ENCODE peak calls at places on chromosomes 1 and 21, in eight cellular contexts. K is suprapubic skin; Q is CD8-positive, alpha-beta memory T cell; Y is right atrium auricular region; F is mammary epithelial cell; A is IMR-90; U is psoas muscle; N is left ventricle myocardium inferior. L is an unnamed sample. For H3K36me3, the result is how much of the 10 kb centered on the place peaks cover.

GRCh38 chr1:186838380-186839076 is 9.8 kb downstream of the PLA2G4A start:
- DNase-seq in K (no peak), Q (no peak), Y (no peak), F (no peak), A (no peak), U (no peak), N (no peak), L (no peak)

GRCh38 chr1:45530632-45531135 is 9.0 kb upstream of the PRDX1 start:
- DNase-seq in K (no peak), Q (no peak), Y (no peak), F (no peak), A (no peak), U (no peak), N (no peak), L (no peak)

GRCh38 chr1:106290805-106291537 is 765.5 kb upstream of the PRMT6 start:
- DNase-seq in K (no peak), Q (no peak), Y (no peak), F (no peak), A (no peak), U (no peak), N (no peak), L (no peak)

GRCh38 chr1:167934407-167935251 is 1.9 kb upstream of the DCAF6 start:
- DNase-seq in K (no peak), Q (no peak), Y (no peak), F (no peak), A (peak), U (no peak), N (no peak), L (peak)

GRCh38 chr1:12037486-12038355 is 18.4 kb downstream of the MIIP start:
- DNase-seq in K (no peak), Q (no peak), Y (no peak), F (no peak), A (no peak), U (no peak), N (no peak), L (no peak)

GRCh38 chr21:27513825-27514224 is 546.9 kb upstream of the ADAMTS5 start:
- DNase-seq in K (no peak), Q (no peak), Y (no peak), F (peak), A (no peak), U (no peak), N (no peak), L (no peak)

GRCh38 chr1:199223936-199224335 is 585.1 kb downstream of the PTPRC start:
- DNase-seq in K (no peak), Q (no peak), Y (no peak), F (no peak), A (peak), U (no peak), N (no peak), L (no peak)

GRCh38 chr1:228225740-228226139 is 17.9 kb downstream of the OBSCN start:
- DNase-seq in K (no peak), Q (no peak), Y (no peak), F (no peak), A (no peak), U (no peak), N (no peak), L (no peak)

GRCh38 chr1:78673120-78673519 is 23.5 kb downstream of the IFI44 start:
- DNase-seq in K (no peak), Q (no peak), Y (no peak), F (no peak), A (no peak), U (no peak), N (no peak), L (no peak)

GRCh38 chr1:27070390-27071048 is 57.9 kb upstream of the TENT5B start:
- DNase-seq in K (no peak), Q (no peak), Y (no peak), F (peak), A (no peak), U (no peak), N (no peak), L (no peak)

GRCh38 chr1:89705901-89706699 is 73.2 kb downstream of the LRRC8C start:
- DNase-seq in K (no peak), Q (no peak), Y (no peak), F (no peak), A (peak), U (no peak), N (no peak), L (no peak)

GRCh38 chr21:15227919-15228318 is 163.1 kb upstream of the NRIP1 start:
- DNase-seq in K (no peak), Q (no peak), Y (no peak), F (no peak), A (no peak), U (no peak), N (no peak), L (no peak)

GRCh38 chr1:43540653-43541071 is 10.0 kb downstream of the PTPRF start:
- DNase-seq in K (no peak), Q (no peak), Y (peak), F (no peak), A (no peak), U (no peak), N (no peak), L (no peak)

GRCh38 chr1:110513511-110513910 is 5.5 kb downstream of the KCNA10 start:
- DNase-seq in K (no peak), Q (no peak), Y (no peak), F (no peak), A (no peak), U (no peak), N (no peak), L (no peak)

GRCh38 chr1:175750366-175751111 is 7.1 kb upstream of the TNR start:
- DNase-seq in K (no peak), Q (no peak), Y (no peak), F (no peak), A (no peak), U (no peak), N (no peak), L (no peak)

GRCh38 chr1:233638513-233638912 is 24.6 kb downstream of the KCNK1 start:
- DNase-seq in K (no peak), Q (no peak), Y (no peak), F (no peak), A (no peak), U (no peak), N (no peak), L (no peak)

GRCh38 chr1:149846600-149847466 is 52.5 kb upstream of the BOLA1 start:
- DNase-seq in K (no peak), Q (no peak), Y (no peak), F (no peak), A (no peak), U (no peak), N (no peak), L (no peak)

GRCh38 chr21:17537299-17537698 is 24.5 kb downstream of the CXADR start:
- DNase-seq in K (no peak), Q (no peak), Y (no peak), F (peak), A (no peak), U (no peak), N (no peak), L (no peak)

GRCh38 chr1:6503884-6504602 is 12.6 kb upstream of the PLEKHG5 start:
- DNase-seq in K (no peak), Q (no peak), Y (no peak), F (no peak), A (no peak), U (no peak), N (no peak), L (no peak)

GRCh38 chr21:40752125-40752524 is 94.8 kb downstream of the DSCAM start:
- DNase-seq in K (no peak), Q (no peak), Y (no peak), F (no peak), A (no peak), U (no peak), N (no peak), L (no peak)

GRCh38 chr1:117795190-117795589 is 134.2 kb downstream of the GDAP2 start:
- DNase-seq in K (no peak), Q (no peak), Y (no peak), F (peak), A (peak), U (no peak), N (peak), L (peak)

GRCh38 chr1:54483875-54484437 is 64.1 kb upstream of the ACOT11 start:
- DNase-seq in K (no peak), Q (no peak), Y (no peak), F (peak), A (no peak), U (no peak), N (no peak), L (no peak)

GRCh38 chr1:58249729-58250586 is 296.6 kb downstream of the OMA1 start:
- DNase-seq in K (no peak), Q (no peak), Y (no peak), F (peak), A (peak), U (no peak), N (peak), L (no peak)

GRCh38 chr1:35001743-35002142 is 16.6 kb upstream of the TMEM35B start:
- DNase-seq in K (no peak), Q (no peak), Y (no peak), F (no peak), A (peak), U (no peak), N (no peak), L (no peak)

GRCh38 chr1:177969109-177969508 is 749 bp downstream of the SEC16B start:
- DNase-seq in K (no peak), Q (no peak), Y (no peak), F (no peak), A (no peak), U (no peak), N (no peak), L (no peak)

GRCh38 chr21:43827015-43827611 is 37.7 kb downstream of the RRP1 start:
- DNase-seq in K (no peak), Q (peak), Y (no peak), F (peak), A (peak), U (peak), N (no peak), L (no peak)

GRCh38 chr1:195197116-195197515 is 1411.1 kb downstream of the KCNT2 start:
- DNase-seq in K (no peak), Q (no peak), Y (no peak), F (no peak), A (no peak), U (no peak), N (no peak), L (no peak)

GRCh38 chr1:168082008-168082876 is 54.5 kb downstream of the GPR161 start:
- DNase-seq in K (no peak), Q (peak), Y (peak), F (peak), A (peak), U (peak), N (peak), L (no peak)

GRCh38 chr1:150132372-150132771 is 17.3 kb upstream of the PLEKHO1 start:
- DNase-seq in K (no peak), Q (no peak), Y (no peak), F (no peak), A (peak), U (no peak), N (no peak), L (no peak)

GRCh38 chr21:44428281-44428942 is 26.9 kb upstream of the LRRC3 start:
- DNase-seq in K (peak), Q (peak), Y (no peak), F (peak), A (no peak), U (no peak), N (no peak), L (no peak)

GRCh38 chr1:112935474-112936289 is 20.3 kb downstream of the SLC16A1 start:
- DNase-seq in K (no peak), Q (no peak), Y (no peak), F (peak), A (peak), U (no peak), N (no peak), L (peak)

GRCh38 chr1:76210130-76210529 is 135.6 kb downstream of the ST6GALNAC3 start:
- DNase-seq in K (no peak), Q (no peak), Y (no peak), F (no peak), A (no peak), U (no peak), N (no peak), L (no peak)

GRCh38 chr1:70509996-70510876 is 99.2 kb downstream of the CTH start:
- DNase-seq in K (no peak), Q (no peak), Y (no peak), F (peak), A (peak), U (no peak), N (no peak), L (peak)

DNA sequence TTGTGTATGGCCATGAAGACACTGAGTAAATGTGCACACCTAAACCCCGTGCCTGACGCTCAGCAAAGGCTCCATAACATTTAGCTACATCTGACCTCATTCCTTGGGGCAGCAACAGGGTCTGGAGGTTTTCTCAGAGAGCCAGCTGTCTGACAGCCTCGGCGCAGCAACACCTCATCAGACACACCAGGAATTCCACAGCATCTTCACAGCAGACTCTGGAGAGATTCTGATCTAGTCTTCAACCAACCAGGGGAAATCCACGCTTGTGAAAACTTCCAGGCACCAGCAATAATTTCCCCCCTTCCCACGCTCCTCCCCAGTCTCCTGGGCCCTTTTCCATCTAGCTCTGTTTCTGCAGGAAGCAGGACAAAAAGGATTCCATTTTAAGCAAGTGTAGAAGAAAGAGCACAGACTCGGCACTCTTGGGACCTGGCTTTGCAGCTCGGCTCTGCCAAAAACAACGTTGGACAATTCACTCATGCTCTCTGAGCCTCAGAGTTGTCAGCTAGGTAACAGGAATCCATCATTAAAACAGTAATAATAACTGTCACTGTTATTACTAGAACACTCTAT is 44.3 kb upstream of the CAPZB start:
- DNase-seq in K (no peak), Q (no peak), Y (no peak), F (no peak), A (peak), U (no peak), N (peak), L (no peak)
- H3K4me3 ChIP-seq in K (no peak), Q (no peak), Y (no peak), F (no peak), A (no peak), U (no peak), N (no peak), L (no peak)

GRCh38 chr1:23966973-23967493 is 7.4 kb downstream of the PNRC2 start:
- DNase-seq in K (no peak), Q (no peak), Y (no peak), F (no peak), A (no peak), U (no peak), N (no peak), L (no peak)
- H3K36me3 ChIP-seq in K (half or more), Q (under half), Y (under half), F (under half), A (under half), U (under half), N (half or more), L (under half)

GRCh38 chr1:156485984-156486383 is 14.6 kb downstream of the MEF2D start:
- DNase-seq in K (no peak), Q (no peak), Y (no peak), F (no peak), A (no peak), U (no peak), N (no peak), L (no peak)

GRCh38 chr1:156488566-156489165 is 11.9 kb downstream of the MEF2D start:
- DNase-seq in K (no peak), Q (no peak), Y (no peak), F (no peak), A (no peak), U (no peak), N (no peak), L (no peak)

GRCh38 chr1:156486421-156487344 is 13.9 kb downstream of the MEF2D start:
- DNase-seq in K (no peak), Q (no peak), Y (no peak), F (no peak), A (no peak), U (no peak), N (no peak), L (no peak)

GRCh38 chr1:156489166-156489934 is 11.2 kb downstream of the MEF2D start:
- DNase-seq in K (no peak), Q (peak), Y (no peak), F (no peak), A (peak), U (peak), N (peak), L (no peak)

GRCh38 chr1:156487862-156488261 is 12.7 kb downstream of the MEF2D start:
- DNase-seq in K (no peak), Q (no peak), Y (no peak), F (peak), A (no peak), U (no peak), N (no peak), L (no peak)
- H3K4me3 ChIP-seq in K (no peak), Q (no peak), Y (no peak), F (no peak), A (no peak), U (peak), N (peak), L (no peak)

GRCh38 chr1:183909672-183910071 is 104.8 kb downstream of the RGL1 start:
- DNase-seq in K (no peak), Q (no peak), Y (no peak), F (no peak), A (no peak), U (no peak), N (no peak), L (no peak)
- H3K36me3 ChIP-seq in K (half or more), Q (under half), Y (half or more), F (under half), A (under half), U (under half), N (half or more), L (under half)

GRCh38 chr1:23553896-23554480 is 5.3 kb downstream of the ID3 start:
- DNase-seq in K (peak), Q (no peak), Y (no peak), F (no peak), A (no peak), U (no peak), N (no peak), L (no peak)
- H3K4me3 ChIP-seq in K (peak), Q (peak), Y (peak), F (peak), A (peak), U (peak), N (peak), L (peak)

GRCh38 chr1:244419004-244419403 is 32.7 kb downstream of the ADSS2 start:
- DNase-seq in K (no peak), Q (no peak), Y (no peak), F (no peak), A (peak), U (no peak), N (no peak), L (no peak)
- H3K36me3 ChIP-seq in K (half or more), Q (half or more), Y (half or more), F (under half), A (under half), U (under half), N (half or more), L (under half)

DNA sequence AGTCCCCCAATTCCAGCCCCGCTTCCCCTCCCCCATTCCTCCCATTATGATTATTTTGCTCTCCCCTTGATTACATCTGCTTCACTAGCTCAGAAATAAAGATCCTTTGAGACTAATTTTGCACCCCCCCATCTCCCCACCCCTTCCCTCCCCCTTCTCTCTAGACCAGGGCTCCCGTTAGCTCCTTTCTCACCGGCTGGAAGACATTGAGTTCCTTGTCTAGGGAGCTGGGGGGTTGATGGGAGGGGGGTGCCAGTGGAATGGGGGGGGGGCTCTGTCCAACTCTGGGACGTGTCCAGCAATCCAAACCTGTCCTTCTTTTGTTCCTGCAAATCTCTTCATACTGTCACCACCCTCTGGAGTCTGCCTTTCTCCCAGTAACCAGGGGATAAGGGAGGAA is 61.8 kb downstream of the RHBG start:
- DNase-seq in K (no peak), Q (no peak), Y (no peak), F (no peak), A (no peak), U (no peak), N (no peak), L (no peak)
- H3K4me3 ChIP-seq in K (no peak), Q (no peak), Y (no peak), F (no peak), A (no peak), U (no peak), N (no peak), L (no peak)

DNA sequence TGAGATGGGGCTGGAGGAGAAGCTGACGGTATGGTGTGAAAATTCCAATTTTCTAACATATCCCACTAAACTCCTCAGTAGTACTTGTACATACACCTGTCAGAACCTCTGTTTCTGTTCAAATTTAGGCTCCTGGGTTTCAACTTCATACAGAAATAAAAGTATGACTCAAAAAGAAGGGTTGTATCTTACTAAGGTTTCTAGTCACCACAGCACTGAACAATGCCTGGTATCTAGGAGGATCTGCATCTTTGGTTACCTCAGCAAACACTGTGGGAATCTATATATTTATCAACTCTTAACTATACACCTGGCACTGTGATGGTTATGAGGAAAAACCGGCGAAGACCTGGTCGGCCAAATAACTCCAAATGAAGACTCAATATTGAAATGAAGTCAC is 13.8 kb downstream of the RBM34 start:
- DNase-seq in K (no peak), Q (no peak), Y (no peak), F (no peak), A (no peak), U (no peak), N (no peak), L (no peak)
- H3K36me3 ChIP-seq in K (half or more), Q (under half), Y (half or more), F (under half), A (under half), U (under half), N (half or more), L (under half)

DNA sequence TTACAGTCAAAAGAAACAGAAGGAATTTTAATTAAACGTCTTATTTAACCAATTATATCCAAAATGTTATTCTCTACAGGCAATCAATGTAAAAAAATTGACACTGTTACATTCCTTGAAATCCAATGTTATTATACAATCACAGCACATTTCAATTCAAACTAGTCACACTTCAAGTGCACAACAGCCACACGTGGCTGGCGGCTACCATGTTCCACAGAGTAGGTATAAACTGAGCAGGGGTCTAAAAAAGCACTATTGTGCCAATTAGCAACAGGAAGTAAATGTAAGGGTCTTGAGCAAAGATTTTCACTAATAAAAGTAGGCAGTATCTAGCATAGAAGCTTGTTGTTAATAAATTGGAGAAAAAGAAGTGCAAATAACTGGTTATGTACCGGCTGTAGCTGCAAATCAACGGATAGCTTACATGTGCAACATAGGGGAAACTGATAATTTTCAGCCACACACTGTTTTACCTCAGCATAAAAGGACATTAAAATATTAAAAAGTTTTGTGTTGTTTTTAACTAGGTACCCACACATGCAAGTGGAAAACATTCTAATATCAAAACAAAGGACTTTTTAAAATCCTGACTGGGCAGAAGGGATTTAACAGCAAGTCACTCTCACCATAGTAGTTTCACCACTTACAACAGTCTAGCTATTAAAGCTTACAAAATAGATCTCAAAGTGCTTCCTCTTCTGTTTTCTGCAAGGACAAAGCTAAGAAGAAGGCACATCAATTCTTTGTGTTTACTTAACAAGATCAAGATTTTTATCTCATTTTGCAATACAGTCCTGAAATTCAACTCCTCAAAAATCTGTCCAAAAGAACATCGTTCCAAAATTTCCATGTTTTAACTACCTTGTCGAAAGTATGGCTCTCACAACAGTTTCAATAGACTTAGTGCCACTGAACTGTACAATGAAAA is 2.5 kb downstream of the CSDE1 start:
- DNase-seq in K (no peak), Q (no peak), Y (no peak), F (no peak), A (peak), U (no peak), N (no peak), L (no peak)
- H3K4me3 ChIP-seq in K (peak), Q (peak), Y (peak), F (peak), A (peak), U (peak), N (peak), L (peak)

GRCh38 chr1:19182223-19182622 is 27.8 kb downstream of the UBR4 start:
- DNase-seq in K (no peak), Q (no peak), Y (no peak), F (no peak), A (no peak), U (no peak), N (no peak), L (no peak)
- H3K36me3 ChIP-seq in K (half or more), Q (half or more), Y (half or more), F (under half), A (half or more), U (under half), N (half or more), L (under half)

L was measured in BJ.